ENCODE peak calls at places on chromosomes 1 and 21, in five cellular contexts. G, L, C, V and E are unnamed samples.

GRCh38 chr1:24201941-24202440 is 14.9 kb upstream of the IFNLR1 start:
- DNase-seq in C (peak), L (peak), V (peak), G (peak), E (peak)

GRCh38 chr1:94463056-94463764 is 45.0 kb downstream of the ABCD3 start:
- DNase-seq in C (no peak), G (no peak), V (no peak), L (no peak), E (no peak)

GRCh38 chr1:21783679-21784603 is 992 bp upstream of the USP48 start:
- DNase-seq in C (peak), L (no peak), V (peak), G (peak), E (peak)

GRCh38 chr1:114282751-114283403 is 129.2 kb upstream of the SYT6 start:
- DNase-seq in G (peak), V (peak), C (peak), L (peak), E (peak)

GRCh38 chr1:18953656-18954259 is 2.7 kb downstream of the IFFO2 start:
- DNase-seq in G (no peak), V (peak), L (no peak), C (no peak), E (no peak)

GRCh38 chr1:77954521-77954920 is 24.4 kb downstream of the FUBP1 start:
- DNase-seq in C (no peak), V (no peak), L (no peak), G (peak), E (no peak)

GRCh38 chr1:93440272-93440671 is 7.6 kb upstream of the FNBP1L start:
- DNase-seq in C (no peak), L (no peak), V (no peak), G (no peak), E (no peak)

GRCh38 chr1:108584320-108584968 is 24.5 kb downstream of the EEIG2 start:
- DNase-seq in G (no peak), C (no peak), V (no peak), L (no peak), E (no peak)

GRCh38 chr21:45594721-45595489 is 48.6 kb upstream of the PCBP3 start:
- DNase-seq in G (no peak), L (no peak), C (no peak), V (no peak), E (no peak)

GRCh38 chr1:171257207-171258052 is 9.1 kb downstream of the FMO1 start:
- DNase-seq in L (no peak), G (no peak), C (no peak), V (no peak), E (no peak)

GRCh38 chr21:33240404-33240803 is 10.7 kb downstream of the IFNAR2 start:
- DNase-seq in L (no peak), G (no peak), C (no peak), V (no peak), E (no peak)

GRCh38 chr1:169107673-169108160 is 1.2 kb downstream of the ATP1B1 start:
- DNase-seq in G (peak), L (no peak), C (no peak), V (peak), E (no peak)

GRCh38 chr1:183723571-183723970 is 70.5 kb upstream of the APOBEC4 start:
- DNase-seq in C (no peak), V (no peak), G (no peak), L (no peak), E (no peak)

GRCh38 chr1:39940253-39940652 is 14.7 kb upstream of the MFSD2A start:
- DNase-seq in C (peak), L (no peak), V (no peak), G (no peak), E (no peak)

GRCh38 chr21:17491716-17492414 is 21.0 kb upstream of the CXADR start:
- DNase-seq in C (peak), L (no peak), V (peak), G (peak), E (no peak)

GRCh38 chr1:90114521-90115141 is 119.7 kb downstream of the ZNF326 start:
- DNase-seq in C (peak), G (peak), L (peak), V (peak), E (no peak)

GRCh38 chr1:231049121-231049979 is 9.3 kb upstream of the FAM89A start:
- DNase-seq in V (peak), C (no peak), G (no peak), L (no peak), E (no peak)

GRCh38 chr1:164561461-164561860 is 2.5 kb downstream of the PBX1 start:
- DNase-seq in V (no peak), G (no peak), L (no peak), C (no peak), E (no peak)

GRCh38 chr1:58815069-58815679 is 31.3 kb upstream of the JUN start:
- DNase-seq in C (peak), V (peak), L (peak), G (peak), E (peak)

GRCh38 chr1:154829062-154829461 is 41.0 kb downstream of the KCNN3 start:
- DNase-seq in V (no peak), G (no peak), C (no peak), L (no peak), E (no peak)

GRCh38 chr1:247352175-247352574 is 20.5 kb upstream of the ZNF496 start:
- DNase-seq in V (no peak), C (no peak), L (no peak), G (no peak), E (no peak)

GRCh38 chr1:71834570-71835441 is 447.5 kb downstream of the NEGR1 start:
- DNase-seq in V (no peak), C (no peak), G (peak), L (no peak), E (no peak)

GRCh38 chr1:183480971-183481431 is 8.7 kb downstream of the SMG7 start:
- DNase-seq in L (no peak), G (peak), C (peak), V (no peak), E (no peak)

GRCh38 chr1:182652933-182653332 is 31.5 kb downstream of the RGS8 start:
- DNase-seq in G (no peak), C (no peak), V (no peak), L (no peak), E (no peak)

GRCh38 chr1:224095339-224095738 is 18.6 kb upstream of the FBXO28 start:
- DNase-seq in L (no peak), C (no peak), V (no peak), G (no peak), E (no peak)

GRCh38 chr1:53046930-53047329 is 15.1 kb upstream of the PODN start:
- DNase-seq in C (no peak), V (peak), L (no peak), G (peak), E (no peak)

GRCh38 chr1:194355488-194356106 is 1169.2 kb upstream of the B3GALT2 start:
- DNase-seq in L (no peak), G (no peak), V (no peak), C (no peak), E (no peak)

GRCh38 chr1:223887724-223888428 is 42.1 kb upstream of the TP53BP2 start:
- DNase-seq in V (peak), C (no peak), L (no peak), G (peak), E (no peak)

GRCh38 chr1:113677250-113678158 is 81.8 kb downstream of the PHTF1 start:
- DNase-seq in V (peak), G (peak), C (peak), L (peak), E (no peak)

GRCh38 chr1:37865348-37866119 is 6.1 kb upstream of the MTF1 start:
- DNase-seq in L (no peak), G (peak), V (no peak), C (no peak), E (no peak)

GRCh38 chr21:41611966-41612606 is 104.1 kb upstream of the TMPRSS2 start:
- DNase-seq in G (peak), L (no peak), V (no peak), C (peak), E (peak)

GRCh38 chr1:157137773-157138219 is 399 bp downstream of the ETV3 start:
- DNase-seq in C (no peak), L (no peak), V (no peak), G (no peak), E (no peak)

GRCh38 chr1:220879090-220879508 is at the start of gene HLX:
- DNase-seq in C (peak), G (peak), V (peak), L (no peak), E (peak)

GRCh38 chr1:8015036-8015808 is 10.9 kb downstream of the ERRFI1 start:
- DNase-seq in G (peak), V (peak), L (no peak), C (peak), E (no peak)

GRCh38 chr1:215137985-215138384 is 55.4 kb downstream of the KCNK2 start:
- DNase-seq in C (no peak), V (no peak), L (no peak), G (no peak), E (no peak)

GRCh38 chr1:155989242-155989991 is 11.1 kb upstream of the ARHGEF2 start:
- DNase-seq in G (peak), C (peak), L (no peak), V (peak), E (peak)

GRCh38 chr1:111052246-111052645 is 87.6 kb downstream of the DRAM2 start:
- DNase-seq in V (no peak), C (no peak), G (peak), L (no peak), E (no peak)

GRCh38 chr1:116455509-116455908 is 82.5 kb downstream of the ATP1A1 start:
- DNase-seq in L (no peak), V (no peak), C (no peak), G (no peak), E (no peak)

GRCh38 chr1:116454940-116455339 is 81.9 kb downstream of the ATP1A1 start:
- DNase-seq in V (no peak), L (no peak), C (no peak), G (no peak), E (no peak)

GRCh38 chr1:116449578-116449977 is 76.5 kb downstream of the ATP1A1 start:
- DNase-seq in V (no peak), G (no peak), L (no peak), C (no peak), E (no peak)

GRCh38 chr1:116453906-116454305 is 80.9 kb downstream of the ATP1A1 start:
- DNase-seq in L (no peak), V (no peak), C (peak), G (no peak), E (no peak)

GRCh38 chr1:116453481-116453880 is 80.4 kb downstream of the ATP1A1 start:
- DNase-seq in L (no peak), G (no peak), C (no peak), V (no peak), E (no peak)
- H3K18ac ChIP-seq in L (no peak), G (no peak), C (no peak), V (no peak), E (no peak)

DNA sequence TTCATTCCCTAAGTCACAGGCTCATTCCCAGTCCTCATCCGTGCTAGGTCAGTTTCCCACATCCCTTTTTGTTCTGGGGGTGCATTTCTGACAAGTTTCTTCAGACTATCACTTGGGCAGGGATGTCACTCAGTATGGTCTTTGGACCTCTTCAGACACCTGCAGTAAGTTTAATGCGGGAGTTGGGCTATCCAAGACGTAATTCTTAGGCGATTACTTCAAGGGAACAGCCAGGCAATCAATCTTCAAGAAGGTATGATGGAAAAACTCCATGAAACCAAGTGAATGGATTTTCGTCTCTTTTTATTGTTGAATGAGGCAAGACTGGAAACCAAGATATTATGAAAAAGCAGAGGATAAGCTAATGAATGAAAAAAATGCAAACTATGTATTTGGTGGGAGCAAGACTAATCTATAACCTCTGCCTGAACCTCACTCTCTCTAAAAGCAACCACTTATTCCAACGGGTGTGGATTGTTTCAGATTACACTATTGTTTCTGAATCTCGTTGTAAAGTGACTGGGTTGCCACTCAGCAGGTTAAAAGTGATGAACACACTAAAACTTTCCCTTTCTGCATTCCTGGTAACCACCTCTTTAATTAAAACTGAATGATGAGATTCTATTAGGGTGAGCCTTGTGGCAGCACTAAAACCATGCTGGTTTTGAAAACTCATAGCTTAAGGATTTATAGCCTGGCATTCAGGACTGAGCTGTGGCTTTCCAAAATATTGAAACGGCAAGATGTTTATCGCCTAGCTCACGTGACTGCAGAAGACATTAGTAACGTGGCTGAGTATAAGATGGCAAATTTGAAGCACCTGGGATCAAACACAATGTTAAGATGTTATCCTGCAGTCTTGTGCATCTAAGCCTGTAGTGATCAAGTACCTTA is 1.1 kb downstream of the RASAL2 start:
- DNase-seq in V (peak), C (peak), L (no peak), G (no peak), E (no peak)
- H3K18ac ChIP-seq in V (peak), C (no peak), L (peak), G (peak), E (no peak)

GRCh38 chr1:226404904-226405222 is 3.0 kb downstream of the PARP1 start:
- DNase-seq in V (no peak), G (no peak), L (no peak), C (peak), E (peak)
- H3K18ac ChIP-seq in V (no peak), G (no peak), L (no peak), C (no peak), E (no peak)

GRCh38 chr1:151047591-151047924 is at the start of gene C1orf56:
- DNase-seq in G (peak), L (peak), V (peak), C (peak), E (peak)
- H3K18ac ChIP-seq in G (peak), L (peak), V (peak), C (peak), E (peak)

GRCh38 chr1:234655328-234656069 is 45.5 kb upstream of the IRF2BP2 start:
- DNase-seq in G (no peak), V (no peak), L (no peak), C (peak), E (no peak)
- H3K18ac ChIP-seq in G (no peak), V (no peak), L (peak), C (no peak), E (no peak)

DNA sequence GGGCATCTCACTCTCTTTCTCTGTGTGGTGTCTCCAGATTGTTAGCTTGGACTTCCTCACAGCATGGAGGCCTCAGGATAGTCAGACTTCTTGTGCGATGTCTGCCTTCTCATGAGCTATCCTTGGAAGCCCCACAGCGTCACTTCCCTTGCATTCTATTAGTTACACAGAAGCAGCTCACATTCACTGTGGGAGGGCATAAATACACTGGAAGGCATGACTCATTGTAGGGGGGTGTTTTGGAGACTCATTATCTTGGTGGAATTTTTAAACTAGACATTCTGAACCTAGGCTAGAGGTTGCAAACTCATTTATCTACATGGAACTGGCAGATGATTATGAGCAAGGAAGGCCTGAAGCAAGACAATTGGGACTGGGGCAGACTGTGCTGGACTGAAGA is 21.4 kb upstream of the FASLG start:
- DNase-seq in C (peak), L (no peak), G (peak), V (peak), E (no peak)
- H3K18ac ChIP-seq in C (no peak), L (no peak), G (peak), V (no peak), E (no peak)

GRCh38 chr1:202216691-202217090 is 23.1 kb downstream of the LGR6 start:
- DNase-seq in G (no peak), C (no peak), L (no peak), V (no peak), E (no peak)

GRCh38 chr1:202213361-202214088 is 19.9 kb downstream of the LGR6 start:
- DNase-seq in V (no peak), C (peak), L (no peak), G (no peak), E (peak)

GRCh38 chr1:202212787-202213186 is 19.2 kb downstream of the LGR6 start:
- DNase-seq in V (no peak), G (no peak), L (no peak), C (no peak), E (no peak)

GRCh38 chr1:202215472-202216130 is 22.0 kb downstream of the LGR6 start:
- DNase-seq in L (no peak), C (no peak), G (no peak), V (no peak), E (no peak)

DNA sequence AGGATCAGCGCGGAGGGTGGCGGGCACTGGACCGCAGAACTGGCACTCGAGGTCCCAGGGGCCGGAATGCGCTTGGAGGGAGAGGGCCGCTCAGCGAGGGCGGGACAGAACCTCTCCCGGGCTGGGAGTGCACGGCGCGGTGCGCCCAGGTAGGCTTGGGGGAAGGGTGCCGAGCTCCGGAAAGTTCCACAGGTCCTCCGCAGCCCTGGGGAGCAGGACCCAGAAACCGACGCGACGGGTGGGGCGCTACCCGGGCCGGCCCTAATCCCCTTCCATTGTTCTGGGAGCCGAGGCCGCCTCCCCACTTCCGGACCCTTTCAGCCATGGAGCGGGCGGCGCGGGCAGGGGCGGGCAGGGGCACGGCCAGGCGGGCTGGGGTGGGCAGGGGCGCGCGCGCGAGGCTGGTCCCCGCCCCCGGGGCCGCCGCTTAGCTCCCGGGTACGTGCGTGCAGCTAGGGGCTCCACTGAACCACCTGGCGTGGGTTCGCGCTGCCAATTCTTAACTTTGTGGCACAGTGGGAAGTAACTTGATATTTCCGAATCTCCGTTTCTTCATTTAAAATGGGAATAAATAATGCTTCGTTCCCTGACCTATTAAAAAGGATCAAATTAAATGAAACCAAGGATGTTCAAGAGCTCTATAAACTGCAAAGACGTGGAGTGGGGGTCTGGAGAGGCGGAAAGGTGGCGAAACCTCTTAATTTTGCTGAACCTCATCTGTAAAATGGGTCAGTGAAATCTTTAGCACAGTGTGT is 20.7 kb downstream of the LGR6 start:
- DNase-seq in L (peak), V (no peak), C (no peak), G (no peak), E (peak)
- H3K18ac ChIP-seq in L (peak), V (peak), C (peak), G (no peak), E (no peak)

GRCh38 chr21:19557046-19557445 is 1153.5 kb upstream of the TMPRSS15 start:
- DNase-seq in L (no peak), C (no peak), G (no peak), V (no peak), E (no peak)
- H3K18ac ChIP-seq in L (no peak), C (no peak), G (no peak), V (no peak), E (no peak)

DNA sequence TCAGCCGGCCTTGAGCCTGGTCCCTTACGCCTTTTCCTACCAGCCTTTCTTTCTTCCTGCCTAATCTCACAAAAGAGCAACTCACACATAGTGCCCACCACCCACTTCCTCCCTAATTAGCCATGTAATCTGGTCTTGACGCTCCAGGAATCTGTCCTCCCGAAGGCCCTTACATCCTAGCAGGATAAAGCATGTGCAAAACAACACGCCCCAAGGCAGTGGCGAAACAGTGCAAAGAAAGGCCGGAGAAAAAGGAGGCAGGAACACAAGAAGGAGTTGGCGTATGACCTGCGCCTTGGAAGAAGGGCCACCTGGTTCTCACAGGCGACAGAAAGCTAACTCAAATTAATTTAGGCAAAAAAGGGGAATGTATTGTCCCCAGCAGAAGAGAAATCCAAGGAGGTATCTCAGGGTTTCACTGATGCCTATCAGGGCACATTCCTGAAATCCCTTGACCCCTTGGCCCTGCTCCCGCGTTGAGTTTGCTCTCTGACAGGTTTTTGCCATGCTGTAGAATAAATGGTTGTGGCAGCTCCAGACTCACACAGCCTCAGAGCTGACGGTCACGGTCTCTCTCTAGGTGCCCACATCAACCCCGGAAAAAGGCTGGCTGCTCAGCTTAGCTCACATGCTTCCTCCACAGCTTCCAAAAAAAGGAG is 78.9 kb downstream of the ZNF281 start:
- DNase-seq in G (no peak), C (peak), V (no peak), L (peak), E (no peak)
- H3K18ac ChIP-seq in G (no peak), C (peak), V (peak), L (no peak), E (no peak)